ENCODE peak calls at places on chromosomes 6 and 20, in eight cellular contexts. One of them, this sample, is unnamed. For H3K4me1, the result is how much of the 10 kb centered on the place peaks cover.

GRCh38 chr6:126312013-126312665 is 27.8 kb upstream of the CENPW start:
- DNase-seq in CD8-positive, alpha-beta memory T cell: no peak
- DNase-seq in left ventricle myocardium inferior: no peak
- DNase-seq in right atrium auricular region: no peak
- DNase-seq in upper lobe of left lung: no peak
- DNase-seq in mesendoderm: peak
- DNase-seq in lower lobe of right lung: no peak
- DNase-seq in A549: peak
- DNase-seq in this sample: no peak

GRCh38 chr20:63163596-63164560 is 52.1 kb downstream of the YTHDF1 start:
- DNase-seq in CD8-positive, alpha-beta memory T cell: no peak
- DNase-seq in A549: no peak
- DNase-seq in right atrium auricular region: no peak
- DNase-seq in left ventricle myocardium inferior: no peak
- DNase-seq in lower lobe of right lung: no peak
- DNase-seq in upper lobe of left lung: peak
- DNase-seq in mesendoderm: no peak
- DNase-seq in this sample: no peak

GRCh38 chr20:54197621-54198604 is 10.0 kb upstream of the PFDN4 start:
- DNase-seq in lower lobe of right lung: no peak
- DNase-seq in A549: peak
- DNase-seq in left ventricle myocardium inferior: no peak
- DNase-seq in right atrium auricular region: no peak
- DNase-seq in mesendoderm: peak
- DNase-seq in upper lobe of left lung: no peak
- DNase-seq in CD8-positive, alpha-beta memory T cell: no peak
- DNase-seq in this sample: no peak

GRCh38 chr20:44688053-44688625 is 27.0 kb upstream of the CCN5 start:
- DNase-seq in mesendoderm: no peak
- DNase-seq in upper lobe of left lung: no peak
- DNase-seq in A549: no peak
- DNase-seq in lower lobe of right lung: no peak
- DNase-seq in right atrium auricular region: no peak
- DNase-seq in left ventricle myocardium inferior: no peak
- DNase-seq in CD8-positive, alpha-beta memory T cell: no peak
- DNase-seq in this sample: no peak

GRCh38 chr6:49257549-49257948 is 205.5 kb downstream of the MMUT start:
- DNase-seq in lower lobe of right lung: no peak
- DNase-seq in right atrium auricular region: no peak
- DNase-seq in A549: no peak
- DNase-seq in upper lobe of left lung: no peak
- DNase-seq in mesendoderm: peak
- DNase-seq in CD8-positive, alpha-beta memory T cell: no peak
- DNase-seq in left ventricle myocardium inferior: no peak
- DNase-seq in this sample: no peak

GRCh38 chr6:166747644-166748595 is 120.9 kb upstream of the RPS6KA2 start:
- DNase-seq in mesendoderm: no peak
- DNase-seq in lower lobe of right lung: no peak
- DNase-seq in left ventricle myocardium inferior: no peak
- DNase-seq in A549: no peak
- DNase-seq in right atrium auricular region: no peak
- DNase-seq in CD8-positive, alpha-beta memory T cell: no peak
- DNase-seq in upper lobe of left lung: no peak
- DNase-seq in this sample: no peak

GRCh38 chr6:27237089-27237723 is 10.3 kb upstream of the PRSS16 start:
- DNase-seq in lower lobe of right lung: no peak
- DNase-seq in upper lobe of left lung: no peak
- DNase-seq in CD8-positive, alpha-beta memory T cell: no peak
- DNase-seq in left ventricle myocardium inferior: no peak
- DNase-seq in right atrium auricular region: no peak
- DNase-seq in mesendoderm: peak
- DNase-seq in A549: no peak
- DNase-seq in this sample: no peak

GRCh38 chr6:88380083-88380482 is 213.9 kb upstream of the CNR1 start:
- DNase-seq in CD8-positive, alpha-beta memory T cell: no peak
- DNase-seq in right atrium auricular region: peak
- DNase-seq in lower lobe of right lung: peak
- DNase-seq in mesendoderm: no peak
- DNase-seq in upper lobe of left lung: no peak
- DNase-seq in left ventricle myocardium inferior: peak
- DNase-seq in A549: peak
- DNase-seq in this sample: peak

GRCh38 chr6:158223926-158224325 is 55.8 kb downstream of the GTF2H5 start:
- DNase-seq in right atrium auricular region: no peak
- DNase-seq in A549: no peak
- DNase-seq in lower lobe of right lung: no peak
- DNase-seq in mesendoderm: no peak
- DNase-seq in CD8-positive, alpha-beta memory T cell: no peak
- DNase-seq in upper lobe of left lung: no peak
- DNase-seq in left ventricle myocardium inferior: no peak
- DNase-seq in this sample: no peak

GRCh38 chr6:3072798-3073197 is 4.5 kb downstream of the RIPK1 start:
- DNase-seq in mesendoderm: peak
- DNase-seq in upper lobe of left lung: no peak
- DNase-seq in lower lobe of right lung: no peak
- DNase-seq in right atrium auricular region: no peak
- DNase-seq in CD8-positive, alpha-beta memory T cell: no peak
- DNase-seq in A549: no peak
- DNase-seq in left ventricle myocardium inferior: no peak
- DNase-seq in this sample: no peak

GRCh38 chr6:90065173-90065572 is 170.9 kb downstream of the GJA10 start:
- DNase-seq in lower lobe of right lung: no peak
- DNase-seq in left ventricle myocardium inferior: no peak
- DNase-seq in CD8-positive, alpha-beta memory T cell: no peak
- DNase-seq in A549: no peak
- DNase-seq in upper lobe of left lung: no peak
- DNase-seq in right atrium auricular region: no peak
- DNase-seq in mesendoderm: peak
- DNase-seq in this sample: no peak

GRCh38 chr6:132964868-132965382 is 150.6 kb downstream of the RPS12 start:
- DNase-seq in lower lobe of right lung: no peak
- DNase-seq in right atrium auricular region: no peak
- DNase-seq in mesendoderm: no peak
- DNase-seq in A549: no peak
- DNase-seq in upper lobe of left lung: no peak
- DNase-seq in CD8-positive, alpha-beta memory T cell: no peak
- DNase-seq in left ventricle myocardium inferior: no peak
- DNase-seq in this sample: no peak

GRCh38 chr6:42921801-42922200 is 5.9 kb downstream of the PTCRA start:
- DNase-seq in upper lobe of left lung: no peak
- DNase-seq in CD8-positive, alpha-beta memory T cell: no peak
- DNase-seq in A549: no peak
- DNase-seq in mesendoderm: no peak
- DNase-seq in right atrium auricular region: no peak
- DNase-seq in lower lobe of right lung: no peak
- DNase-seq in left ventricle myocardium inferior: no peak
- DNase-seq in this sample: no peak

GRCh38 chr6:41257369-41258195 is 28.9 kb downstream of the TREM1 start:
- DNase-seq in right atrium auricular region: no peak
- DNase-seq in upper lobe of left lung: no peak
- DNase-seq in mesendoderm: no peak
- DNase-seq in A549: no peak
- DNase-seq in lower lobe of right lung: no peak
- DNase-seq in left ventricle myocardium inferior: no peak
- DNase-seq in CD8-positive, alpha-beta memory T cell: no peak
- DNase-seq in this sample: no peak

GRCh38 chr6:44561062-44561591 is 173.6 kb downstream of the CDC5L start:
- DNase-seq in mesendoderm: no peak
- DNase-seq in upper lobe of left lung: peak
- DNase-seq in right atrium auricular region: no peak
- DNase-seq in lower lobe of right lung: no peak
- DNase-seq in A549: no peak
- DNase-seq in left ventricle myocardium inferior: no peak
- DNase-seq in CD8-positive, alpha-beta memory T cell: no peak
- DNase-seq in this sample: no peak

GRCh38 chr6:148203281-148203925 is 139.2 kb upstream of the SASH1 start:
- DNase-seq in mesendoderm: no peak
- DNase-seq in CD8-positive, alpha-beta memory T cell: no peak
- DNase-seq in left ventricle myocardium inferior: no peak
- DNase-seq in lower lobe of right lung: no peak
- DNase-seq in upper lobe of left lung: no peak
- DNase-seq in A549: no peak
- DNase-seq in right atrium auricular region: no peak
- DNase-seq in this sample: no peak

GRCh38 chr6:137543114-137543513 is 48.9 kb upstream of the OLIG3 start:
- DNase-seq in upper lobe of left lung: no peak
- DNase-seq in mesendoderm: no peak
- DNase-seq in CD8-positive, alpha-beta memory T cell: no peak
- DNase-seq in left ventricle myocardium inferior: no peak
- DNase-seq in lower lobe of right lung: no peak
- DNase-seq in right atrium auricular region: no peak
- DNase-seq in A549: no peak
- DNase-seq in this sample: no peak

GRCh38 chr20:10679269-10679668 is 5.5 kb upstream of the JAG1 start:
- DNase-seq in lower lobe of right lung: no peak
- DNase-seq in A549: no peak
- DNase-seq in left ventricle myocardium inferior: no peak
- DNase-seq in upper lobe of left lung: no peak
- DNase-seq in mesendoderm: no peak
- DNase-seq in right atrium auricular region: no peak
- DNase-seq in CD8-positive, alpha-beta memory T cell: no peak
- DNase-seq in this sample: no peak

GRCh38 chr6:106527979-106528378 is 101.3 kb downstream of the RTN4IP1 start:
- DNase-seq in lower lobe of right lung: no peak
- DNase-seq in left ventricle myocardium inferior: no peak
- DNase-seq in A549: peak
- DNase-seq in mesendoderm: no peak
- DNase-seq in right atrium auricular region: no peak
- DNase-seq in upper lobe of left lung: no peak
- DNase-seq in CD8-positive, alpha-beta memory T cell: no peak
- DNase-seq in this sample: no peak

GRCh38 chr20:51345601-51346101 is 196.9 kb downstream of the NFATC2 start:
- DNase-seq in A549: peak
- DNase-seq in right atrium auricular region: peak
- DNase-seq in upper lobe of left lung: no peak
- DNase-seq in lower lobe of right lung: no peak
- DNase-seq in left ventricle myocardium inferior: no peak
- DNase-seq in CD8-positive, alpha-beta memory T cell: no peak
- DNase-seq in mesendoderm: no peak
- DNase-seq in this sample: no peak

GRCh38 chr6:88989215-88989614 is 25.8 kb upstream of the RNGTT start:
- DNase-seq in right atrium auricular region: no peak
- DNase-seq in CD8-positive, alpha-beta memory T cell: no peak
- DNase-seq in upper lobe of left lung: no peak
- DNase-seq in mesendoderm: no peak
- DNase-seq in left ventricle myocardium inferior: no peak
- DNase-seq in A549: no peak
- DNase-seq in lower lobe of right lung: no peak
- DNase-seq in this sample: no peak

GRCh38 chr6:4957521-4958231 is 46.2 kb downstream of the RPP40 start:
- DNase-seq in lower lobe of right lung: no peak
- DNase-seq in mesendoderm: peak
- DNase-seq in right atrium auricular region: peak
- DNase-seq in CD8-positive, alpha-beta memory T cell: no peak
- DNase-seq in left ventricle myocardium inferior: no peak
- DNase-seq in upper lobe of left lung: no peak
- DNase-seq in A549: no peak
- DNase-seq in this sample: no peak

GRCh38 chr6:4961322-4962168 is 42.3 kb downstream of the RPP40 start:
- DNase-seq in mesendoderm: no peak
- DNase-seq in right atrium auricular region: no peak
- DNase-seq in left ventricle myocardium inferior: no peak
- DNase-seq in A549: no peak
- DNase-seq in lower lobe of right lung: no peak
- DNase-seq in CD8-positive, alpha-beta memory T cell: no peak
- DNase-seq in upper lobe of left lung: no peak
- DNase-seq in this sample: no peak

GRCh38 chr6:4958624-4959023 is 45.2 kb downstream of the RPP40 start:
- DNase-seq in left ventricle myocardium inferior: no peak
- DNase-seq in right atrium auricular region: no peak
- DNase-seq in mesendoderm: no peak
- DNase-seq in upper lobe of left lung: no peak
- DNase-seq in A549: no peak
- DNase-seq in lower lobe of right lung: no peak
- DNase-seq in CD8-positive, alpha-beta memory T cell: no peak
- DNase-seq in this sample: no peak

GRCh38 chr6:4953440-4953839 is 50.4 kb downstream of the RPP40 start:
- DNase-seq in right atrium auricular region: peak
- DNase-seq in mesendoderm: no peak
- DNase-seq in left ventricle myocardium inferior: no peak
- DNase-seq in CD8-positive, alpha-beta memory T cell: no peak
- DNase-seq in lower lobe of right lung: no peak
- DNase-seq in upper lobe of left lung: peak
- DNase-seq in A549: no peak
- DNase-seq in this sample: no peak

DNA sequence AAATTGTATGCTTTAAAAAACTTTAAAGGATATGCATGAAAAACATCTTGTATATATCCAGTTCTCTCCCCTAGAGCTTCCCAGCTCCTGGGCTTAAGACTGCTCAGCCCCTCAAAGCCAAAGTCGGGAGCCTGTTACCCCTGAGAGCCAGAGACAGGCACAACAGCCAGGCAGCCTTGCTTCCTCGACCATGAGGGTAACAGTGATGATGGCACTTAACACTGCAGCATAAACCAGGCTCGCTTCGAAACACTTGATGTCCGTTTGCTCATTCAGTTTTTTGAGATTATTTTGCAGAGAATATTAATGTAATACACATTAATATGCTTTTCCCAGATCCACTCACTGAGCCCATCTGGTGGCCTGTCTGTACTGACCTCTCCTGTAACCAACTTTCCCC is 47.2 kb downstream of the RPP40 start:
- DNase-seq in CD8-positive, alpha-beta memory T cell: no peak
- DNase-seq in upper lobe of left lung: no peak
- DNase-seq in lower lobe of right lung: no peak
- DNase-seq in right atrium auricular region: peak
- DNase-seq in left ventricle myocardium inferior: no peak
- DNase-seq in A549: no peak
- DNase-seq in mesendoderm: no peak
- DNase-seq in this sample: no peak
- H3K4me3 ChIP-seq in CD8-positive, alpha-beta memory T cell: no peak
- H3K4me3 ChIP-seq in upper lobe of left lung: no peak
- H3K4me3 ChIP-seq in lower lobe of right lung: no peak
- H3K4me3 ChIP-seq in right atrium auricular region: no peak
- H3K4me3 ChIP-seq in left ventricle myocardium inferior: no peak
- H3K4me3 ChIP-seq in A549: no peak
- H3K4me3 ChIP-seq in mesendoderm: no peak
- H3K4me3 ChIP-seq in this sample: no peak

GRCh38 chr6:54286141-54286540 is 22.1 kb upstream of the TINAG start:
- DNase-seq in upper lobe of left lung: no peak
- DNase-seq in left ventricle myocardium inferior: no peak
- DNase-seq in CD8-positive, alpha-beta memory T cell: no peak
- DNase-seq in lower lobe of right lung: no peak
- DNase-seq in mesendoderm: no peak
- DNase-seq in A549: no peak
- DNase-seq in right atrium auricular region: no peak
- DNase-seq in this sample: no peak
- H3K4me1 ChIP-seq in upper lobe of left lung: under half
- H3K4me1 ChIP-seq in left ventricle myocardium inferior: under half
- H3K4me1 ChIP-seq in CD8-positive, alpha-beta memory T cell: under half
- H3K4me1 ChIP-seq in lower lobe of right lung: under half
- H3K4me1 ChIP-seq in mesendoderm: under half
- H3K4me1 ChIP-seq in A549: under half
- H3K4me1 ChIP-seq in right atrium auricular region: under half
- H3K4me1 ChIP-seq in this sample: under half

GRCh38 chr6:104941694-104942177 is 15.2 kb upstream of the LIN28B start:
- DNase-seq in CD8-positive, alpha-beta memory T cell: no peak
- DNase-seq in upper lobe of left lung: no peak
- DNase-seq in mesendoderm: peak
- DNase-seq in right atrium auricular region: no peak
- DNase-seq in A549: no peak
- DNase-seq in left ventricle myocardium inferior: no peak
- DNase-seq in lower lobe of right lung: no peak
- DNase-seq in this sample: no peak
- H3K4me3 ChIP-seq in CD8-positive, alpha-beta memory T cell: no peak
- H3K4me3 ChIP-seq in upper lobe of left lung: peak
- H3K4me3 ChIP-seq in mesendoderm: peak
- H3K4me3 ChIP-seq in right atrium auricular region: no peak
- H3K4me3 ChIP-seq in A549: no peak
- H3K4me3 ChIP-seq in left ventricle myocardium inferior: peak
- H3K4me3 ChIP-seq in lower lobe of right lung: peak
- H3K4me3 ChIP-seq in this sample: no peak

GRCh38 chr6:107534762-107535161 is 44.8 kb downstream of the SOBP start:
- DNase-seq in lower lobe of right lung: no peak
- DNase-seq in mesendoderm: peak
- DNase-seq in CD8-positive, alpha-beta memory T cell: no peak
- DNase-seq in A549: no peak
- DNase-seq in right atrium auricular region: no peak
- DNase-seq in left ventricle myocardium inferior: no peak
- DNase-seq in upper lobe of left lung: no peak
- DNase-seq in this sample: no peak
- H3K4me1 ChIP-seq in lower lobe of right lung: under half
- H3K4me1 ChIP-seq in mesendoderm: under half
- H3K4me1 ChIP-seq in CD8-positive, alpha-beta memory T cell: under half
- H3K4me1 ChIP-seq in A549: under half
- H3K4me1 ChIP-seq in right atrium auricular region: under half
- H3K4me1 ChIP-seq in left ventricle myocardium inferior: half or more
- H3K4me1 ChIP-seq in upper lobe of left lung: under half
- H3K4me1 ChIP-seq in this sample: under half